ENCODE peak calls at places on chromosomes 11 and 22, in four cellular contexts. N is endodermal cell; O is fibroblast of pulmonary artery; T is CD8-positive, alpha-beta T cell. B is an unnamed sample.

GRCh38 chr11:74171630-74172465 is 759 bp downstream of the PPME1 start:
- DNase-seq in N (no peak), O (no peak), T (no peak), B (peak)

GRCh38 chr11:12386745-12387144 is 9.4 kb downstream of the PARVA start:
- DNase-seq in N (no peak), O (no peak), T (no peak), B (no peak)

GRCh38 chr11:82924522-82925224 is 23.1 kb downstream of the DDIAS start:
- DNase-seq in N (no peak), O (no peak), T (no peak), B (no peak)

GRCh38 chr11:72823105-72823804 is 9.0 kb downstream of the ATG16L2 start:
- DNase-seq in N (no peak), O (no peak), T (no peak), B (no peak)

GRCh38 chr11:73521621-73522020 is 76.3 kb downstream of the FAM168A start:
- DNase-seq in N (no peak), O (peak), T (no peak), B (peak)

GRCh38 chr22:19844423-19845368 is 10.0 kb downstream of the GNB1L start:
- DNase-seq in N (peak), O (peak), T (no peak), B (peak)

GRCh38 chr11:47971501-47971900 is 8.9 kb upstream of the PTPRJ start:
- DNase-seq in N (no peak), O (no peak), T (no peak), B (no peak)

GRCh38 chr11:61686469-61686868 is 6.3 kb downstream of the DAGLA start:
- DNase-seq in N (peak), O (no peak), T (no peak), B (no peak)

GRCh38 chr11:68038226-68038717 is 553 bp upstream of the TCIRG1 start:
- DNase-seq in N (peak), O (no peak), T (no peak), B (no peak)

GRCh38 chr11:103420593-103420992 is 311.4 kb downstream of the DYNC2H1 start:
- DNase-seq in N (no peak), O (peak), T (no peak), B (peak)

GRCh38 chr11:117183724-117184349 is 5.3 kb downstream of the SIDT2 start:
- DNase-seq in N (peak), O (no peak), T (no peak), B (no peak)

GRCh38 chr11:19347911-19348310 is 107.2 kb upstream of the E2F8 start:
- DNase-seq in N (no peak), O (peak), T (no peak), B (no peak)

GRCh38 chr11:21411114-21411513 is 741.7 kb downstream of the NELL1 start:
- DNase-seq in N (no peak), O (no peak), T (no peak), B (no peak)

GRCh38 chr22:38260760-38261477 is 11.9 kb downstream of the TMEM184B start:
- DNase-seq in N (no peak), O (no peak), T (no peak), B (no peak)
- TF ChIP-seq CTCF in N (no peak), O (peak), T (no peak), B (no peak)

GRCh38 chr22:33083212-33083611 is 25.0 kb upstream of the SYN3 start:
- DNase-seq in N (no peak), O (no peak), T (no peak), B (no peak)
- TF ChIP-seq CTCF in N (peak), O (no peak), T (no peak), B (no peak)

DNA sequence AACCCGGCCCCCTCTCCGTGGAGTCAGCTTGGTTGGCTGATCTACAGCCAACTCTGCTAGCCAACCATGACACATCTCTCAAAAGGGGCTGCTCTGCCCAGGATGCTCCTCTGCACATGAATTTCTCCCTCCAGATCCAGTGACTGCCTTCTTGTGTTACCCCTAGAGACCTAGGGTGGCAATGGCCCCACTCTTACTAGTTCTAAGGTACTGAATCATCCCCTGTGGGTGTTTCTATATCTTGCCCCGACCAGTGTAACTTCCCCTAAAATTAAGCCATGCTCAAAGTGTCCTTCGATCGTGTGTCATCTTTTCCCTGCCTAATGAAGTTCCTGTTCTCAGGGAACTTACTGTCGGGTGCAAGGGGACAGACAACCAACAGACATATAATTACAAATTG is 113.3 kb downstream of the FAM76B start:
- DNase-seq in N (no peak), O (no peak), T (no peak), B (no peak)
- TF ChIP-seq CTCF in N (no peak), O (no peak), T (no peak), B (no peak)

GRCh38 chr22:31840581-31840980 is 86.8 kb downstream of the DEPDC5 start:
- DNase-seq in N (no peak), O (no peak), T (no peak), B (no peak)

GRCh38 chr22:31839986-31840385 is 86.2 kb downstream of the DEPDC5 start:
- DNase-seq in N (no peak), O (no peak), T (no peak), B (no peak)

GRCh38 chr22:31833930-31834329 is 80.1 kb downstream of the DEPDC5 start:
- DNase-seq in N (no peak), O (no peak), T (no peak), B (no peak)

GRCh38 chr22:31838917-31839316 is 85.1 kb downstream of the DEPDC5 start:
- DNase-seq in N (no peak), O (no peak), T (no peak), B (peak)

GRCh38 chr22:31836010-31836409 is 82.2 kb downstream of the DEPDC5 start:
- DNase-seq in N (no peak), O (no peak), T (no peak), B (no peak)
- TF ChIP-seq CTCF in N (peak), O (no peak), T (no peak), B (no peak)

DNA sequence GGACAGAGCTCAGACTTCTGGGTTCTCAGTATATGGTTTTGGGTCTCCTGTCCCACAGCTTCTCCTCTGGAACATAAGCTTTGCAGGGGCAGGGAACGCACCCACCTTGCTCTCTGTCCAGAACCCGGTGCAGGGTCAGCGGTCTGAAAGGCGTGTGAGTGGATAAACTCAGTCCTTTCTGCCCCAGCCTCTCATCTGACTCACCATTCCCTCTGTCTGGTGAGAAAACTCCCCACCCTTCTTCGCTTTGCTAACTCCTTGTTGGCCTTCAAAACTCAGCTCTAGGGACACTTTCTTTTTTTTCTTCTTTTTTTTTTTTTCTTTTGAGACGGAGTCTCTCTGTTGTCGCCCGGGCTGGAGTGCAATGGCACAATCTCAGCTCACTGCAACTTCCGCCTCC is 68.9 kb upstream of the NUP50 start:
- DNase-seq in N (no peak), O (no peak), T (no peak), B (no peak)
- TF ChIP-seq CTCF in N (no peak), O (no peak), T (no peak), B (no peak)

GRCh38 chr11:126359431-126360048 is 4.1 kb downstream of the ST3GAL4 start:
- DNase-seq in N (no peak), O (peak), T (no peak), B (peak)
- TF ChIP-seq CTCF in N (no peak), O (peak), T (no peak), B (no peak)

B was measured in astrocyte.